ENCODE peak calls at places on chromosomes 12 and 14, in six cellular contexts. G, H, V, I, L and N are unnamed samples.

GRCh38 chr12:30823140-30823669 is 68.5 kb upstream of the CAPRIN2 start:
- DNase-seq in L (no peak), G (no peak), I (no peak), H (no peak), V (no peak), N (peak; percentile 52)

GRCh38 chr12:4287325-4288290 is 14.0 kb downstream of the CCND2 start:
- DNase-seq in H (no peak), G (no peak), I (no peak), V (no peak), L (no peak), N (no peak)

GRCh38 chr14:77574446-77575125 is 41.9 kb downstream of the SPTLC2 start:
- DNase-seq in H (no peak), I (no peak), L (no peak), G (no peak), V (no peak), N (no peak)

GRCh38 chr12:131432532-131433260 is 278.2 kb upstream of the SFSWAP start:
- DNase-seq in H (no peak), L (peak; percentile 62), V (no peak), I (no peak), G (no peak), N (no peak)

GRCh38 chr14:49769171-49769570 is 1.2 kb downstream of the KLHDC2 start:
- DNase-seq in H (no peak), G (no peak), V (no peak), I (no peak), L (no peak), N (no peak)

GRCh38 chr12:15899282-15899870 is 11.8 kb upstream of the DERA start:
- DNase-seq in H (no peak), L (no peak), V (peak; percentile 54), G (no peak), I (peak; percentile 13), N (peak; percentile 43)

GRCh38 chr12:103884316-103884715 is 43.3 kb upstream of the NT5DC3 start:
- DNase-seq in I (no peak), G (no peak), V (peak; percentile 72), L (no peak), H (no peak), N (peak; percentile 75)

GRCh38 chr12:2732290-2732689 is 62.5 kb upstream of the FKBP4 start:
- DNase-seq in G (no peak), H (no peak), V (no peak), I (no peak), L (no peak), N (no peak)

GRCh38 chr12:47024463-47024862 is 55.0 kb upstream of the PCED1B start:
- DNase-seq in G (no peak), V (no peak), I (no peak), L (no peak), H (no peak), N (no peak)

GRCh38 chr14:52891800-52892199 is 59.0 kb downstream of the FERMT2 start:
- DNase-seq in H (no peak), V (no peak), G (no peak), L (no peak), I (no peak), N (no peak)

GRCh38 chr14:65957631-65958205 is 528.5 kb upstream of the CCDC196 start:
- DNase-seq in V (no peak), G (no peak), I (no peak), H (no peak), L (no peak), N (no peak)

GRCh38 chr12:70469221-70469820 is 103.2 kb downstream of the KCNMB4 start:
- DNase-seq in H (no peak), G (no peak), V (no peak), I (no peak), L (peak; percentile 36), N (no peak)

GRCh38 chr12:131892711-131893604 is 1.5 kb upstream of the ULK1 start:
- DNase-seq in G (peak; percentile 4), V (no peak), H (no peak), I (no peak), L (no peak), N (no peak)

GRCh38 chr12:110224379-110225304 is 56.4 kb upstream of the ATP2A2 start:
- DNase-seq in I (no peak), L (no peak), G (peak; percentile 71), H (no peak), V (peak; percentile 85), N (peak; percentile 46)

GRCh38 chr12:100823988-100824387 is 29.4 kb downstream of the ANO4 start:
- DNase-seq in L (no peak), G (no peak), H (peak; percentile 7), I (no peak), V (no peak), N (no peak)

GRCh38 chr14:66140213-66140918 is 345.8 kb upstream of the CCDC196 start:
- DNase-seq in H (no peak), V (no peak), I (no peak), L (peak; percentile 30), G (no peak), N (peak; percentile 52)

GRCh38 chr12:61523276-61523992 is 736.8 kb upstream of the USP15 start:
- DNase-seq in V (no peak), H (no peak), L (no peak), I (no peak), G (no peak), N (no peak)

GRCh38 chr14:100532154-100532915 is 54.9 kb downstream of the BEGAIN start:
- DNase-seq in I (no peak), H (no peak), L (no peak), V (no peak), G (no peak), N (peak; percentile 46)

GRCh38 chr14:24741871-24742270 is 107.9 kb upstream of the GZMB start:
- DNase-seq in H (no peak), I (no peak), L (no peak), V (no peak), G (no peak), N (no peak)

DNA sequence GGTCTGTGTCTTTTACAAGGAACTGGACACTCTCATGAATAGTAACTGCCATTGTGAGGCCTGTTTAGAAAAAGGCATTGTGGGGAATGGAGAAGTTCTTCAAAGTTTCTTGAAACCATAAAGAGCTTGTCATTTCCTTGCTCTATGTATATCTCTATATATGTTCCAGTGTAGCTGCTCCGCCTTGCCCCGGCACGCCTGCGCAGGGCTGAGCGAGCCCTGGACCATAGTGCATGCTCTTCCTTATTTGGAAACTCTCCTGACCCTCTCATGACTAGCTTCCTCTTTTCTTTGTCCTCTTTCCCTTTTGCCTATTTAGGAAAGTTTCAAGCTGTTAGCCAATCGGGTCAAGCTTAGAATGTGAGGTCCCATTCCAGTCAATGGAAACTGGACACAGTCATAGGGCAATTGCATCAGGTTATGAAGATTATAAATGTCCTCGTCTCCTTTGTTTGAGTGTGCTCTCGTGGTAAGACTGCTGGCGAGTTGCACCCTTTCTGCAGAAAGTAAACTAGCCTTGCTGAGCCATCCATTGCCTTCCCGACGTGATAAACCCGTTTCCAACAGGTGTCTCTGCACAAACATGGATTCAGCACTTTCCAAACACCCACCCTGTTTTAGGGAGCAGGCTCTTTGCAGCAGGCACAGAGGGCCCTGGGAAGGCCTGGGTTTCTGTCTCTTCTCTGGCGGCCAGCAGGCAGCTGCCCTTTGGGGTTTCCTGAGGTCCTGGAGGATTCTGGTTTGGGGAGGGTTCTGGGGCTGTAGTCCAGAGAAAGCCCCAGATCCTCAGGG is 30.9 kb downstream of the CCDC92 start:
- DNase-seq in I (no peak), G (no peak), V (no peak), H (no peak), L (no peak), N (no peak)
- H3K4me3 ChIP-seq in I (no peak overlapping the region), G (no peak overlapping the region), V (no peak overlapping the region), H (no peak overlapping the region), L (no peak overlapping the region), N (no peak overlapping the region)

GRCh38 chr14:54564799-54565235 is 2.1 kb upstream of the SAMD4A start:
- DNase-seq in G (no peak), L (no peak), V (peak; percentile 72), I (no peak), H (no peak), N (peak; percentile 24)

GRCh38 chr14:54565236-54566151 is 1.4 kb upstream of the SAMD4A start:
- DNase-seq in L (no peak), V (peak; percentile 94), I (peak; percentile 64), H (peak; percentile 79), G (peak; percentile 88), N (peak; percentile 51)

GRCh38 chr14:54562334-54562733 is 4.6 kb upstream of the SAMD4A start:
- DNase-seq in I (no peak), V (no peak), H (no peak), G (no peak), L (no peak), N (no peak)

GRCh38 chr14:54566152-54566409 is 847 bp upstream of the SAMD4A start:
- DNase-seq in H (no peak), G (no peak), V (no peak), I (no peak), L (no peak), N (no peak)

GRCh38 chr14:54564071-54564798 is 2.7 kb upstream of the SAMD4A start:
- DNase-seq in G (peak; percentile 24), L (no peak), I (peak; percentile 15), V (peak; percentile 73), H (no peak), N (peak; percentile 44)
- TF ChIP-seq MAX in G (no peak), L (no peak), I (no peak), V (no peak), H (no peak), N (no peak)

GRCh38 chr12:67579662-67580003 is 68.9 kb upstream of the DYRK2 start:
- DNase-seq in L (no peak), V (no peak), G (no peak), I (no peak), H (no peak), N (no peak)

GRCh38 chr12:67573456-67573855 is 75.1 kb upstream of the DYRK2 start:
- DNase-seq in H (no peak), G (no peak), V (no peak), L (no peak), I (no peak), N (no peak)

GRCh38 chr12:67582238-67582834 is 66.2 kb upstream of the DYRK2 start:
- DNase-seq in G (no peak), H (no peak), V (no peak), I (no peak), L (no peak), N (no peak)

DNA sequence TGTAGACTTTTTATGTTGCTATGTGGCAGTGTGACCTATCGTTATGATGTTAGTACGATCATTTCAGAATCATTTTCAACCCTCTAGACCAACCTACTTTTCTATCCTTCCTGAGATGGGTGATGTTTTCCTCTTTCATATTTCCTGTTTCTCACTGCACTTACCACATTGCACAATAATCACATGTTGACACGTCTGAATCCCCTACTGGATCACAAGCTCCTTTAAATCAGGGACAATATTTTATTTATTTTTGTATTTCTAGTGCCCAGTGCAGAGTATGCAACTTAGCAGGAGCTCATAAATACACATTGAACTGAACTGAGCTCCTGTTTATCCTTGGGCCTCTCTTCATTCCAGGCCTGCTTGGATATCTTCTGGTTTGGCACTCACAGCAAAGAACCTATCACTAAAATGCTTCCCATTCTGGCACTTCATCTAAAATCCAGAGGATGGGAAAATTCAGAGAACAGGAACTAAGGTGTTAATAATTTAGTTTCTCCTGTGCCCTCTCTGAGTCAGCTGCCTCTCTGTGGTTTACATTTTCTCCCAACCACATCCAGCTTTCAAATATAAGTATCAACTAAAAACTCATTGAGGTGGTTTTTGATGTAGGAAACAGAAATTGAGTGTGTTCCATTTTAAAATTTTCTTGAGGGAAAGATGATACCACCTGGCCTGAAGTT is 69.4 kb upstream of the DYRK2 start:
- DNase-seq in H (no peak), I (no peak), V (no peak), G (no peak), L (no peak), N (peak; percentile 6)
- H3K4me3 ChIP-seq in H (no peak overlapping the region), I (no peak overlapping the region), V (no peak overlapping the region), G (no peak overlapping the region), L (no peak overlapping the region), N (no peak overlapping the region)

GRCh38 chr14:93081875-93082570 is 33.7 kb downstream of the ITPK1 start:
- DNase-seq in V (no peak), I (no peak), G (no peak), L (no peak), H (no peak), N (peak; percentile 53)
- TF ChIP-seq MAX in V (no peak), I (no peak), G (no peak), L (no peak), H (no peak), N (no peak)